ENCODE peak calls at places on chromosomes 7 and 10, in seven cellular contexts. M is adrenal gland, H is choroid plexus epithelial cell, J is AG04449, Z is A673, U is thoracic aorta, C is HFF-Myc. V is an unnamed sample.

GRCh38 chr10:71837085-71837827 is 13.8 kb downstream of the PSAP start:
- DNase-seq in U (no peak), H (peak), J (no peak), M (no peak), Z (peak), C (no peak), V (peak)

GRCh38 chr7:123415625-123416024 is 118.8 kb downstream of the IQUB start:
- DNase-seq in M (no peak), H (no peak), C (no peak), U (no peak), J (no peak), Z (no peak), V (no peak)

GRCh38 chr7:34275629-34276028 is 370.3 kb downstream of the BMPER start:
- DNase-seq in M (no peak), C (no peak), H (no peak), J (no peak), Z (no peak), U (no peak), V (no peak)

GRCh38 chr7:20268832-20269231 is 51.6 kb upstream of the MACC1 start:
- DNase-seq in H (peak), Z (no peak), U (no peak), J (no peak), C (no peak), M (no peak), V (no peak)

GRCh38 chr10:99370993-99371392 is 41.8 kb downstream of the CNNM1 start:
- DNase-seq in H (peak), Z (peak), J (no peak), M (no peak), U (no peak), C (no peak), V (no peak)

GRCh38 chr7:149229526-149229925 is 9.9 kb upstream of the ZNF212 start:
- DNase-seq in U (no peak), H (no peak), J (no peak), C (no peak), M (no peak), Z (peak), V (no peak)

GRCh38 chr7:144903201-144903600 is 67.3 kb upstream of the TPK1 start:
- DNase-seq in M (no peak), Z (no peak), H (no peak), J (no peak), C (no peak), U (no peak), V (no peak)

GRCh38 chr10:79009144-79009543 is 59.6 kb upstream of the ZMIZ1 start:
- DNase-seq in C (no peak), M (no peak), Z (no peak), J (no peak), H (no peak), U (no peak), V (no peak)

GRCh38 chr10:133467286-133467911 is 13.7 kb downstream of the SCART1 start:
- DNase-seq in H (no peak), M (no peak), J (no peak), Z (no peak), C (no peak), U (no peak), V (no peak)

GRCh38 chr7:56045796-56046195 is 5.4 kb downstream of the PSPH start:
- DNase-seq in H (no peak), C (no peak), J (no peak), U (no peak), M (no peak), Z (no peak), V (no peak)

GRCh38 chr10:75038335-75038734 is 73.1 kb upstream of the SAMD8 start:
- DNase-seq in J (no peak), H (peak), C (no peak), U (no peak), M (peak), Z (no peak), V (no peak)

GRCh38 chr7:100568936-100569844 is 4.5 kb downstream of the SAP25 start:
- DNase-seq in J (no peak), H (peak), U (no peak), M (peak), C (no peak), Z (peak), V (peak)

GRCh38 chr7:105866124-105866801 is 10.1 kb downstream of the ATXN7L1 start:
- DNase-seq in Z (no peak), C (no peak), M (no peak), J (no peak), U (no peak), H (no peak), V (no peak)

GRCh38 chr10:20897146-20897834 is at the start of gene NEBL:
- DNase-seq in Z (no peak), U (no peak), H (no peak), M (no peak), C (no peak), J (no peak), V (no peak)
- H3K4me3 ChIP-seq in Z (no peak), U (no peak), H (no peak), M (no peak), C (no peak), J (no peak), V (no peak)

GRCh38 chr7:54782314-54782713 is 23.3 kb upstream of the SEC61G start:
- DNase-seq in H (no peak), C (no peak), Z (no peak), M (no peak), J (no peak), U (no peak), V (no peak)

GRCh38 chr7:54788664-54789063 is 29.7 kb upstream of the SEC61G start:
- DNase-seq in C (peak), J (peak), M (peak), U (no peak), H (peak), Z (peak), V (peak)

GRCh38 chr7:54782829-54783228 is 23.8 kb upstream of the SEC61G start:
- DNase-seq in Z (no peak), U (no peak), M (no peak), H (no peak), C (no peak), J (no peak), V (no peak)

GRCh38 chr7:54783952-54784351 is 24.9 kb upstream of the SEC61G start:
- DNase-seq in J (no peak), C (no peak), Z (no peak), U (no peak), H (no peak), M (no peak), V (no peak)

GRCh38 chr7:54785261-54785660 is 26.2 kb upstream of the SEC61G start:
- DNase-seq in J (no peak), H (no peak), M (no peak), U (no peak), Z (no peak), C (no peak), V (no peak)
- TF ChIP-seq CTCF in J (no peak), H (no peak), M (no peak), U (no peak), Z (no peak), C (no peak), V (no peak)

DNA sequence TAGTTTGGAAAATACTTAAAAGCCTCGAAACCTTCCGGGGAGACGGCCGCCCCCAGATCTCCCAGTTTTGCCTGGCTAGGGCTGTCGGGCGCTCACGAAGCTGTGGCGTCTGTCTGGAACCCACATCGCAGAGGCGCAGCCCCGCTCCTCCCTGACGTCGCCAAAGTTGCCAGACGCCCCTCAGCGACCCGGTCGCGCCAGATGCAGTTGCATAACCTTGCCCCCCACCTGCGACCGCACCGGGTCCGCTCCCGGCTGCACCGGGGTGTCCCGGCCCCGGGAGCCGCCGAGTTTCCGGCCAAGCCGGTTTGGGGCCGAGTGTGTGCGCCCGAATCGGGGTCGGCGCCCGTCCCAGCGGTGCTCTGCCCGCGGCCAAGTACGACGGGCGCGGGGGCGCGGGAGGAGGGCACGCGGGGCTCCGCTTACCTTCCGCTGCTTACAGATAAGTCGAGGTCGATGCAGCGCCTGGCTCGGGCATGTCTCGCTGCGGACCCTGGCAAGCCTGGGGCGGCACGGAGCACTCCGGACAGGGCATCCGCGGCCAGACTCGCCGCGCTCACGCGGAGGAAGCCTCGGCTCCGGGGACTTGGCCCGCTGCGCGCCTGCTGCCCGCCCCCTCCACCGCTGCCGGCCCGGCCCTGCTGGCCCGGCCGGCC is 692 bp downstream of the INSYN2A start:
- DNase-seq in H (peak), U (no peak), J (no peak), Z (no peak), C (no peak), M (no peak), V (no peak)
- H3K4me3 ChIP-seq in H (peak), U (peak), J (peak), Z (peak), C (peak), M (no peak), V (no peak)

GRCh38 chr7:5357951-5358350 is 65.7 kb downstream of the TNRC18 start:
- DNase-seq in J (no peak), Z (no peak), M (no peak), C (no peak), U (no peak), H (no peak), V (no peak)

GRCh38 chr7:5360971-5361370 is 62.7 kb downstream of the TNRC18 start:
- DNase-seq in J (no peak), M (no peak), H (no peak), Z (no peak), C (no peak), U (no peak), V (no peak)

GRCh38 chr7:5360451-5360850 is 63.2 kb downstream of the TNRC18 start:
- DNase-seq in Z (no peak), J (no peak), C (no peak), H (no peak), U (no peak), M (no peak), V (no peak)

GRCh38 chr7:5361446-5362155 is 62.0 kb downstream of the TNRC18 start:
- DNase-seq in U (no peak), C (no peak), Z (no peak), H (no peak), M (no peak), J (no peak), V (no peak)

GRCh38 chr7:5359344-5359743 is 64.3 kb downstream of the TNRC18 start:
- DNase-seq in M (no peak), Z (no peak), J (no peak), C (no peak), H (no peak), U (no peak), V (no peak)
- TF ChIP-seq CTCF in M (no peak), Z (no peak), J (no peak), C (no peak), H (no peak), U (no peak), V (no peak)

GRCh38 chr7:102289051-102289450 is 2.4 kb downstream of the SH2B2 start:
- DNase-seq in Z (no peak), M (no peak), J (no peak), U (no peak), C (no peak), H (no peak), V (no peak)

GRCh38 chr7:102287465-102288146 is 938 bp downstream of the SH2B2 start:
- DNase-seq in H (peak), C (no peak), J (no peak), Z (peak), M (peak), U (no peak), V (no peak)

GRCh38 chr7:102286237-102287081 is at the start of gene SH2B2:
- DNase-seq in C (no peak), J (no peak), Z (peak), M (peak), U (no peak), H (peak), V (peak)

GRCh38 chr7:102287082-102287464 is 405 bp downstream of the SH2B2 start:
- DNase-seq in M (peak), C (no peak), J (no peak), U (no peak), Z (no peak), H (no peak), V (no peak)

GRCh38 chr7:102288285-102288930 is 1.7 kb downstream of the SH2B2 start:
- DNase-seq in C (no peak), M (no peak), J (no peak), H (peak), Z (peak), U (no peak), V (no peak)
- H3K4me3 ChIP-seq in C (peak), M (no peak), J (peak), H (no peak), Z (peak), U (peak), V (peak)

DNA sequence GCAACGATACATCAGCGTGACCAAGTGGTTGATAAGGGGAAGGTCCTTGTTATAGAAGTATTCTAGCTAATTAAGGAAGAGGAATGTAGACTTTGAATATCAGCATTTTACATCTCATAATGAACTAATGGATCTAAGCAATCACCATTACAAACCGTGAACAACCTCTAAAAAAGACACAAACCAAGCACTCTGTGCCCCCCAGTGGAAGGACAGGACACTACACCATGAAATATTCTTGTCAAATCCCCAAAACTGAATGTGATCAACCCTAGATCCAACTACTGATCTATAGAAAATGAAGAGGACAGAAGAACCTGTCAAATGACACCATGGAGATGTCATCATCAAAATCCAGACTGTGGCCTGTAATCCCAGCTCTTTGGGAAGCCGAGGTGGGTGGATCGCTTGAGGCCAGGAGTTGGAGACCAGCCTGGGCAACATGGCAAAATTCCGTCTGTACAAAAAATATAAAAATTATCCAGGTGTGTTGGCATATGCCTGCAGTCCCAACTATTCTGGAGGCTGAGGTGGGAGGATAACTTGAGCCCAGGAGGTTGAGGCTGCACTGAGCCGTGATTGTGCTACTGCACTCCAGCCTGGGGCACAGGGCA is 111.3 kb upstream of the CARD11 start:
- DNase-seq in Z (peak), C (no peak), J (no peak), M (peak), U (no peak), H (peak), V (peak)
- TF ChIP-seq CTCF in Z (peak), C (peak), J (peak), M (peak), U (peak), H (peak), V (peak)

DNA sequence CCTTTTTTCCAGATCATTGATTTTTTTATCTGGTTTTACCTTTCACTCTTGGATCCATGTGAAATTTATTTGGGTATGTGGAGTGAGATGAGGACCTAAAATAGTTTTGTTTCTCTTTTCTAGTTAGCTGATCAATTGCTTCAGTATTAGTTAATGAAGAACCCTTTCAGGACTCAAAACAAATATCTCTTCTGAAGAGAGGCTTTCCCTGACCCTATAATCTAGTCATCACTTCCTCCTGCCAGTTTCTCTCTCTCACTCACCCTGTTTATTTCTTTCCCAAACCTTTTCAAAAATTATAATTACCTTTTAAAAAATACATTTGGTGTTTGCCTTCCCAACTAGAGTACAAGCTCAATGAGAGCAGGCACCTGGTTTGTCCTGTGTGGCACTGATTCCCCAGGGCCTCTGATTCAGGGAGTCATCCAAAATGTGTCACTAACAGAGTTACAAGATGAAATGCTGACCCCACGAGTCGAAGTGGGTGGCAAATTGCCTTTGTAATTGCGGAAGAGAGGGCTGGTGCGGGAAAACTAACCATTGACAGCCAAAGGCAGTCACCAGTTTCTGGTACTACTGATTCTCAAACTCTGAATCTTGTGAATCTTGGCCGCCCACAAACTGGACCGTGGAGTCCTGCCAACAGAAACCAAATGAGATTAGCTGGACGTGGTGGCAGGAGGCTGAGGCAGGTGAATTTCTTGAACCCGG is 2.4 kb downstream of the TMEM140 start:
- DNase-seq in C (no peak), J (no peak), U (no peak), Z (no peak), H (no peak), M (no peak), V (no peak)
- H3K4me3 ChIP-seq in C (no peak), J (no peak), U (peak), Z (no peak), H (no peak), M (no peak), V (no peak)

GRCh38 chr10:73786512-73786885 is 1.1 kb downstream of the ZSWIM8 start:
- DNase-seq in J (no peak), C (no peak), U (no peak), H (no peak), Z (no peak), M (no peak), V (no peak)
- TF ChIP-seq CTCF in J (no peak), C (no peak), U (no peak), H (no peak), Z (no peak), M (no peak), V (no peak)